ENCODE peak calls at places on chromosomes 12 and 14, in ten cellular contexts. One of them, this sample, is unnamed.
A peak's percentile ranks its signal among the peaks of the same experiment; 100 is the strongest.

GRCh38 chr14:21069388-21070082 is 569 bp upstream of the ARHGEF40 start:
- DNase-seq in neural progenitor cell: peak; percentile 84
- DNase-seq in gastrocnemius medialis: no peak
- DNase-seq in CD8-positive, alpha-beta T cell: no peak
- DNase-seq in upper lobe of right lung: peak; percentile 72
- DNase-seq in lower lobe of right lung: no peak
- DNase-seq in kidney epithelial cell: no peak
- DNase-seq in HFF-Myc: no peak
- DNase-seq in NT2/D1: no peak
- DNase-seq in GM06990: no peak
- DNase-seq in this sample: no peak

GRCh38 chr14:104601786-104602185 is 2.8 kb downstream of the TMEM179 start:
- DNase-seq in gastrocnemius medialis: no peak
- DNase-seq in NT2/D1: no peak
- DNase-seq in CD8-positive, alpha-beta T cell: no peak
- DNase-seq in GM06990: no peak
- DNase-seq in neural progenitor cell: no peak
- DNase-seq in kidney epithelial cell: no peak
- DNase-seq in upper lobe of right lung: no peak
- DNase-seq in lower lobe of right lung: peak; percentile 32
- DNase-seq in HFF-Myc: no peak
- DNase-seq in this sample: no peak

GRCh38 chr14:105269405-105269804 is 21.1 kb downstream of the BTBD6 start:
- DNase-seq in lower lobe of right lung: no peak
- DNase-seq in HFF-Myc: no peak
- DNase-seq in neural progenitor cell: no peak
- DNase-seq in upper lobe of right lung: no peak
- DNase-seq in CD8-positive, alpha-beta T cell: no peak
- DNase-seq in kidney epithelial cell: no peak
- DNase-seq in GM06990: no peak
- DNase-seq in gastrocnemius medialis: no peak
- DNase-seq in NT2/D1: no peak
- DNase-seq in this sample: no peak

GRCh38 chr12:92863255-92863654 is 65.8 kb downstream of the EEA1 start:
- DNase-seq in upper lobe of right lung: no peak
- DNase-seq in gastrocnemius medialis: no peak
- DNase-seq in neural progenitor cell: no peak
- DNase-seq in HFF-Myc: no peak
- DNase-seq in GM06990: no peak
- DNase-seq in CD8-positive, alpha-beta T cell: no peak
- DNase-seq in NT2/D1: no peak
- DNase-seq in kidney epithelial cell: no peak
- DNase-seq in lower lobe of right lung: no peak
- DNase-seq in this sample: no peak

GRCh38 chr14:31205681-31206535 is 1.7 kb downstream of the HECTD1 start:
- DNase-seq in HFF-Myc: no peak
- DNase-seq in CD8-positive, alpha-beta T cell: no peak
- DNase-seq in NT2/D1: no peak
- DNase-seq in kidney epithelial cell: peak; percentile 7
- DNase-seq in lower lobe of right lung: no peak
- DNase-seq in neural progenitor cell: peak; percentile 35
- DNase-seq in gastrocnemius medialis: no peak
- DNase-seq in upper lobe of right lung: no peak
- DNase-seq in GM06990: no peak
- DNase-seq in this sample: no peak

GRCh38 chr12:71449373-71450070 is 9.9 kb downstream of the LGR5 start:
- DNase-seq in NT2/D1: no peak
- DNase-seq in CD8-positive, alpha-beta T cell: no peak
- DNase-seq in upper lobe of right lung: no peak
- DNase-seq in GM06990: no peak
- DNase-seq in gastrocnemius medialis: no peak
- DNase-seq in HFF-Myc: no peak
- DNase-seq in lower lobe of right lung: no peak
- DNase-seq in kidney epithelial cell: no peak
- DNase-seq in neural progenitor cell: no peak
- DNase-seq in this sample: no peak

GRCh38 chr12:62379026-62379722 is 87.5 kb upstream of the MON2 start:
- DNase-seq in gastrocnemius medialis: no peak
- DNase-seq in neural progenitor cell: no peak
- DNase-seq in upper lobe of right lung: no peak
- DNase-seq in HFF-Myc: no peak
- DNase-seq in CD8-positive, alpha-beta T cell: no peak
- DNase-seq in NT2/D1: no peak
- DNase-seq in kidney epithelial cell: no peak
- DNase-seq in lower lobe of right lung: no peak
- DNase-seq in GM06990: no peak
- DNase-seq in this sample: no peak

GRCh38 chr12:96187675-96188355 is 6.4 kb upstream of the ELK3 start:
- DNase-seq in upper lobe of right lung: no peak
- DNase-seq in NT2/D1: no peak
- DNase-seq in lower lobe of right lung: no peak
- DNase-seq in CD8-positive, alpha-beta T cell: no peak
- DNase-seq in GM06990: no peak
- DNase-seq in HFF-Myc: no peak
- DNase-seq in gastrocnemius medialis: no peak
- DNase-seq in kidney epithelial cell: no peak
- DNase-seq in neural progenitor cell: no peak
- DNase-seq in this sample: no peak

GRCh38 chr12:70165450-70165849 is 77.8 kb upstream of the CNOT2 start:
- DNase-seq in CD8-positive, alpha-beta T cell: no peak
- DNase-seq in NT2/D1: no peak
- DNase-seq in neural progenitor cell: no peak
- DNase-seq in HFF-Myc: no peak
- DNase-seq in GM06990: no peak
- DNase-seq in upper lobe of right lung: no peak
- DNase-seq in gastrocnemius medialis: no peak
- DNase-seq in kidney epithelial cell: no peak
- DNase-seq in lower lobe of right lung: no peak
- DNase-seq in this sample: no peak

GRCh38 chr14:36333106-36333505 is 12.7 kb upstream of the MBIP start:
- DNase-seq in upper lobe of right lung: no peak
- DNase-seq in neural progenitor cell: no peak
- DNase-seq in NT2/D1: no peak
- DNase-seq in lower lobe of right lung: no peak
- DNase-seq in CD8-positive, alpha-beta T cell: no peak
- DNase-seq in GM06990: no peak
- DNase-seq in kidney epithelial cell: no peak
- DNase-seq in HFF-Myc: no peak
- DNase-seq in gastrocnemius medialis: no peak
- DNase-seq in this sample: no peak

GRCh38 chr12:62434504-62435336 is 31.9 kb upstream of the MON2 start:
- DNase-seq in gastrocnemius medialis: no peak
- DNase-seq in NT2/D1: no peak
- DNase-seq in kidney epithelial cell: no peak
- DNase-seq in CD8-positive, alpha-beta T cell: peak; percentile 5
- DNase-seq in neural progenitor cell: no peak
- DNase-seq in lower lobe of right lung: no peak
- DNase-seq in GM06990: no peak
- DNase-seq in HFF-Myc: no peak
- DNase-seq in upper lobe of right lung: no peak
- DNase-seq in this sample: no peak

GRCh38 chr14:75568791-75569190 is 9.6 kb upstream of the FLVCR2 start:
- DNase-seq in upper lobe of right lung: no peak
- DNase-seq in GM06990: no peak
- DNase-seq in lower lobe of right lung: no peak
- DNase-seq in neural progenitor cell: no peak
- DNase-seq in NT2/D1: no peak
- DNase-seq in HFF-Myc: no peak
- DNase-seq in CD8-positive, alpha-beta T cell: no peak
- DNase-seq in kidney epithelial cell: no peak
- DNase-seq in gastrocnemius medialis: no peak
- DNase-seq in this sample: no peak

GRCh38 chr12:3071710-3072109 is 5.5 kb upstream of the TSPAN9 start:
- DNase-seq in CD8-positive, alpha-beta T cell: no peak
- DNase-seq in kidney epithelial cell: no peak
- DNase-seq in neural progenitor cell: no peak
- DNase-seq in GM06990: no peak
- DNase-seq in lower lobe of right lung: no peak
- DNase-seq in gastrocnemius medialis: no peak
- DNase-seq in NT2/D1: no peak
- DNase-seq in upper lobe of right lung: no peak
- DNase-seq in HFF-Myc: no peak
- DNase-seq in this sample: no peak

GRCh38 chr12:22262309-22262708 is 72.2 kb downstream of the ST8SIA1 start:
- DNase-seq in upper lobe of right lung: no peak
- DNase-seq in neural progenitor cell: peak; percentile 51
- DNase-seq in NT2/D1: peak; percentile 25
- DNase-seq in HFF-Myc: no peak
- DNase-seq in kidney epithelial cell: no peak
- DNase-seq in lower lobe of right lung: no peak
- DNase-seq in CD8-positive, alpha-beta T cell: no peak
- DNase-seq in GM06990: no peak
- DNase-seq in gastrocnemius medialis: no peak
- DNase-seq in this sample: no peak

GRCh38 chr14:34970665-34971064 is 12.1 kb upstream of the SRP54 start:
- DNase-seq in HFF-Myc: no peak
- DNase-seq in lower lobe of right lung: no peak
- DNase-seq in CD8-positive, alpha-beta T cell: no peak
- DNase-seq in GM06990: no peak
- DNase-seq in upper lobe of right lung: no peak
- DNase-seq in gastrocnemius medialis: no peak
- DNase-seq in kidney epithelial cell: no peak
- DNase-seq in NT2/D1: no peak
- DNase-seq in neural progenitor cell: no peak
- DNase-seq in this sample: no peak
- H3K4me3 ChIP-seq in HFF-Myc: no peak overlapping the region
- H3K4me3 ChIP-seq in lower lobe of right lung: no peak overlapping the region
- H3K4me3 ChIP-seq in CD8-positive, alpha-beta T cell: no peak overlapping the region
- H3K4me3 ChIP-seq in GM06990: no peak overlapping the region
- H3K4me3 ChIP-seq in upper lobe of right lung: no peak overlapping the region
- H3K4me3 ChIP-seq in gastrocnemius medialis: no peak overlapping the region
- H3K4me3 ChIP-seq in kidney epithelial cell: no peak overlapping the region
- H3K4me3 ChIP-seq in NT2/D1: no peak overlapping the region
- H3K4me3 ChIP-seq in neural progenitor cell: no peak overlapping the region
- H3K4me3 ChIP-seq in this sample: no peak overlapping the region

GRCh38 chr14:87993485-87993809 is 465 bp upstream of the GALC start:
- DNase-seq in kidney epithelial cell: no peak
- DNase-seq in HFF-Myc: no peak
- DNase-seq in gastrocnemius medialis: no peak
- DNase-seq in neural progenitor cell: no peak
- DNase-seq in lower lobe of right lung: no peak
- DNase-seq in GM06990: no peak
- DNase-seq in NT2/D1: no peak
- DNase-seq in CD8-positive, alpha-beta T cell: no peak
- DNase-seq in upper lobe of right lung: no peak
- DNase-seq in this sample: no peak
- H3K4me3 ChIP-seq in kidney epithelial cell: peak overlapping the region; percentile 53
- H3K4me3 ChIP-seq in HFF-Myc: peak overlapping the region; percentile 47
- H3K4me3 ChIP-seq in gastrocnemius medialis: peak overlapping the region; percentile 84
- H3K4me3 ChIP-seq in neural progenitor cell: peak overlapping the region; percentile 74
- H3K4me3 ChIP-seq in lower lobe of right lung: peak overlapping the region; percentile 72
- H3K4me3 ChIP-seq in GM06990: peak overlapping the region; percentile 73
- H3K4me3 ChIP-seq in NT2/D1: peak overlapping the region; percentile 67
- H3K4me3 ChIP-seq in CD8-positive, alpha-beta T cell: peak overlapping the region; percentile 59
- H3K4me3 ChIP-seq in upper lobe of right lung: peak overlapping the region; percentile 70
- H3K4me3 ChIP-seq in this sample: peak overlapping the region; percentile 59

GRCh38 chr12:32533971-32534590 is 134.7 kb downstream of the FGD4 start:
- DNase-seq in upper lobe of right lung: no peak
- DNase-seq in CD8-positive, alpha-beta T cell: no peak
- DNase-seq in GM06990: no peak
- DNase-seq in NT2/D1: peak; percentile 59
- DNase-seq in gastrocnemius medialis: peak; percentile 79
- DNase-seq in neural progenitor cell: peak; percentile 24
- DNase-seq in kidney epithelial cell: peak; percentile 78
- DNase-seq in HFF-Myc: peak; percentile 74
- DNase-seq in lower lobe of right lung: no peak
- DNase-seq in this sample: peak; percentile 50

GRCh38 chr12:32536000-32536345 is 136.6 kb downstream of the FGD4 start:
- DNase-seq in HFF-Myc: no peak
- DNase-seq in lower lobe of right lung: no peak
- DNase-seq in upper lobe of right lung: no peak
- DNase-seq in neural progenitor cell: no peak
- DNase-seq in gastrocnemius medialis: no peak
- DNase-seq in NT2/D1: no peak
- DNase-seq in kidney epithelial cell: no peak
- DNase-seq in CD8-positive, alpha-beta T cell: no peak
- DNase-seq in GM06990: no peak
- DNase-seq in this sample: no peak

GRCh38 chr12:32534698-32535097 is 135.3 kb downstream of the FGD4 start:
- DNase-seq in upper lobe of right lung: no peak
- DNase-seq in lower lobe of right lung: no peak
- DNase-seq in gastrocnemius medialis: no peak
- DNase-seq in neural progenitor cell: no peak
- DNase-seq in NT2/D1: no peak
- DNase-seq in kidney epithelial cell: no peak
- DNase-seq in CD8-positive, alpha-beta T cell: no peak
- DNase-seq in GM06990: no peak
- DNase-seq in HFF-Myc: no peak
- DNase-seq in this sample: no peak

GRCh38 chr12:32532951-32533350 is 133.6 kb downstream of the FGD4 start:
- DNase-seq in kidney epithelial cell: no peak
- DNase-seq in lower lobe of right lung: no peak
- DNase-seq in GM06990: no peak
- DNase-seq in neural progenitor cell: peak; percentile 16
- DNase-seq in gastrocnemius medialis: no peak
- DNase-seq in HFF-Myc: no peak
- DNase-seq in NT2/D1: no peak
- DNase-seq in CD8-positive, alpha-beta T cell: no peak
- DNase-seq in upper lobe of right lung: no peak
- DNase-seq in this sample: no peak

DNA sequence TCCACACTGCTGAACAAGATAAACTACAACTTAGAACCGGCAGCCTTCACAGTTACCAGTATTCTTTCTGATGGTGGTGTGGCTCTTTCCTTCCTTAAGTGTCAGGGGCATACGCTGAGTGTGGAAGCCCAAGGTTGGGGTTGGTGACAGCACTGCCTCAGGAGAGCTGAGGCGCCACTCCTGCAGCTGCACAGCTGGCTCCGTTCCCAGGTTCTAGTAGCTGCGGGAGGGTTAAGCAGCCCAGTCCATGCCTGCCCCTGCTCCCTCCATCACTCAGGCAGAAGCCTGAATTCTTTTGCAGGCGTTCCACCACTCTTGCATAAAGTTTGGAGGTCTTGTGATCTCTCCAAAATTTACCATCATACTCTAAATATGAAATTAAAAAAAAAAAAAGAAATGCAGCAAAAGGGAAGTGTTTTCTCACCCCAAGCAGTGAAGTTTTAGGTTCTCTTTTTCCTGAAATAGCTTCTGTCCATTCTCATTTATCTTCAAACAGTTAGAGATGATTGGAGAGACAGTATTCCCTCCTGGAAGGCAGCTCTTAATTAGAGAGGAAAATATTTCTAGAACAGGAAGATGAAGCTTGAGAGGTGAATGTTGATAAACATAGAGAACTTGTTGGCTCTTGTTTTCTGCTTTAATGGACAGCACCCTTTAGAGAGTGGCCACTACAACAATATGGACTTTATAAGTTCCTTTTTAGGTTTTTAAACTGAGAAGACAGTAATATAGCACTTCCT is 136.1 kb downstream of the FGD4 start:
- DNase-seq in upper lobe of right lung: peak; percentile 88
- DNase-seq in neural progenitor cell: peak; percentile 42
- DNase-seq in gastrocnemius medialis: peak; percentile 84
- DNase-seq in kidney epithelial cell: no peak
- DNase-seq in NT2/D1: no peak
- DNase-seq in CD8-positive, alpha-beta T cell: peak; percentile 4
- DNase-seq in HFF-Myc: peak; percentile 27
- DNase-seq in GM06990: no peak
- DNase-seq in lower lobe of right lung: peak; percentile 83
- DNase-seq in this sample: no peak
- H3K4me3 ChIP-seq in upper lobe of right lung: peak overlapping the region; percentile 54
- H3K4me3 ChIP-seq in neural progenitor cell: no peak overlapping the region
- H3K4me3 ChIP-seq in gastrocnemius medialis: peak overlapping the region; percentile 62
- H3K4me3 ChIP-seq in kidney epithelial cell: peak overlapping the region; percentile 22
- H3K4me3 ChIP-seq in NT2/D1: no peak overlapping the region
- H3K4me3 ChIP-seq in CD8-positive, alpha-beta T cell: no peak overlapping the region
- H3K4me3 ChIP-seq in HFF-Myc: peak overlapping the region; percentile 38
- H3K4me3 ChIP-seq in GM06990: no peak overlapping the region
- H3K4me3 ChIP-seq in lower lobe of right lung: peak overlapping the region; percentile 47
- H3K4me3 ChIP-seq in this sample: peak overlapping the region; percentile 41

GRCh38 chr12:9856154-9856553 is 13.0 kb downstream of the CLEC2B start:
- DNase-seq in CD8-positive, alpha-beta T cell: no peak
- DNase-seq in neural progenitor cell: no peak
- DNase-seq in upper lobe of right lung: no peak
- DNase-seq in lower lobe of right lung: no peak
- DNase-seq in kidney epithelial cell: no peak
- DNase-seq in HFF-Myc: no peak
- DNase-seq in gastrocnemius medialis: no peak
- DNase-seq in GM06990: no peak
- DNase-seq in NT2/D1: no peak
- DNase-seq in this sample: no peak
- H3K4me3 ChIP-seq in CD8-positive, alpha-beta T cell: no peak overlapping the region
- H3K4me3 ChIP-seq in neural progenitor cell: no peak overlapping the region
- H3K4me3 ChIP-seq in upper lobe of right lung: no peak overlapping the region
- H3K4me3 ChIP-seq in lower lobe of right lung: no peak overlapping the region
- H3K4me3 ChIP-seq in kidney epithelial cell: no peak overlapping the region
- H3K4me3 ChIP-seq in HFF-Myc: no peak overlapping the region
- H3K4me3 ChIP-seq in gastrocnemius medialis: no peak overlapping the region
- H3K4me3 ChIP-seq in GM06990: no peak overlapping the region
- H3K4me3 ChIP-seq in NT2/D1: no peak overlapping the region
- H3K4me3 ChIP-seq in this sample: no peak overlapping the region

This sample was measured in astrocyte of the cerebellum.